ENCODE peak calls at places on chromosome 5, in seven cellular contexts. K is LNCaP clone FGC, G is sigmoid colon, N is astrocyte of the cerebellum, V is HCT116, P is NB4, M is psoas muscle. I is an unnamed sample.

GRCh38 chr5:165576678-165577275 is 2071.4 kb downstream of the MAT2B start:
- DNase-seq in N (no peak), V (no peak), P (no peak), K (no peak), G (no peak), M (no peak), I (no peak)

GRCh38 chr5:141590127-141590526 is 28.7 kb downstream of the DIAPH1 start:
- DNase-seq in N (no peak), V (no peak), K (no peak), M (no peak), G (no peak), P (no peak), I (no peak)

GRCh38 chr5:123283031-123283430 is 140.2 kb downstream of the CEP120 start:
- DNase-seq in P (no peak), M (no peak), N (no peak), K (no peak), G (peak; percentile 70), V (no peak), I (no peak)

GRCh38 chr5:132268698-132269551 is 11.4 kb downstream of the PDLIM4 start:
- DNase-seq in P (no peak), V (no peak), N (no peak), G (no peak), K (no peak), M (no peak), I (peak; percentile 85)

GRCh38 chr5:76475358-76475757 is 72.3 kb downstream of the IQGAP2 start:
- DNase-seq in N (no peak), K (no peak), G (no peak), M (no peak), P (no peak), V (no peak), I (no peak)

GRCh38 chr5:112822456-112822855 is 38.6 kb upstream of the SRP19 start:
- DNase-seq in M (no peak), G (no peak), K (no peak), N (no peak), V (no peak), P (no peak), I (peak; percentile 58)

GRCh38 chr5:93978222-93978621 is 236.8 kb upstream of the POU5F2 start:
- DNase-seq in M (no peak), K (no peak), V (no peak), G (no peak), P (no peak), N (no peak), I (no peak)

GRCh38 chr5:62722360-62722759 is 143.7 kb downstream of the LRRC70 start:
- DNase-seq in V (no peak), G (no peak), P (no peak), K (no peak), M (no peak), N (no peak), I (no peak)

GRCh38 chr5:82793808-82794419 is 283.3 kb downstream of the TMEM167A start:
- DNase-seq in K (peak; percentile 10), P (peak; percentile 39), V (peak; percentile 26), G (no peak), N (no peak), M (no peak), I (peak; percentile 33)

GRCh38 chr5:52693279-52693678 is 94.4 kb upstream of the ITGA1 start:
- DNase-seq in G (peak; percentile 66), V (no peak), P (peak; percentile 9), N (no peak), M (peak; percentile 49), K (no peak), I (peak; percentile 54)

GRCh38 chr5:128477946-128478345 is 60.1 kb downstream of the FBN2 start:
- DNase-seq in G (no peak), K (no peak), V (no peak), M (no peak), N (no peak), P (no peak), I (no peak)

GRCh38 chr5:53942724-53943123 is 367.6 kb downstream of the ARL15 start:
- DNase-seq in G (no peak), K (no peak), P (peak; percentile 3), M (no peak), V (no peak), N (no peak), I (no peak)

GRCh38 chr5:76401801-76402250 is 1.3 kb upstream of the IQGAP2 start:
- DNase-seq in V (no peak), M (no peak), P (peak; percentile 85), N (no peak), K (no peak), G (no peak), I (no peak)

GRCh38 chr5:149563461-149563860 is 12.2 kb upstream of the CSNK1A1 start:
- DNase-seq in V (no peak), G (no peak), M (no peak), N (no peak), P (no peak), K (no peak), I (peak; percentile 48)

GRCh38 chr5:135238622-135239460 is 160.2 kb downstream of the MACROH2A1 start:
- DNase-seq in N (no peak), K (no peak), M (no peak), P (no peak), V (no peak), G (peak; percentile 60), I (no peak)

GRCh38 chr5:124285071-124285470 is 461.4 kb downstream of the ZNF608 start:
- DNase-seq in M (no peak), K (no peak), V (no peak), P (no peak), N (no peak), G (no peak), I (no peak)

GRCh38 chr5:160369990-160370712 is at the start of gene C1QTNF2:
- DNase-seq in M (peak; percentile 68), P (peak; percentile 42), G (peak; percentile 84), K (no peak), V (no peak), N (peak; percentile 24), I (peak; percentile 70)

GRCh38 chr5:67515762-67516161 is 319.2 kb upstream of the CD180 start:
- DNase-seq in N (no peak), K (no peak), M (no peak), P (no peak), V (no peak), G (no peak), I (no peak)

GRCh38 chr5:71748360-71748759 is 29.3 kb downstream of the CARTPT start:
- DNase-seq in K (peak; percentile 89), G (peak; percentile 67), N (no peak), M (no peak), V (no peak), P (no peak), I (no peak)

GRCh38 chr5:65721050-65721774 is 697 bp downstream of the SGTB start:
- DNase-seq in P (peak; percentile 45), K (peak; percentile 23), G (peak; percentile 83), V (no peak), N (peak; percentile 66), M (peak; percentile 76), I (peak; percentile 70)

GRCh38 chr5:851076-851475 is 290 bp upstream of the ZDHHC11 start:
- DNase-seq in V (no peak), G (peak; percentile 44), P (no peak), N (no peak), K (no peak), M (peak; percentile 54), I (no peak)

GRCh38 chr5:96932026-96932425 is 3.9 kb upstream of the LNPEP start:
- DNase-seq in G (no peak), V (no peak), K (no peak), M (no peak), P (no peak), N (no peak), I (no peak)
- H3K4me3 ChIP-seq in G (no peak overlapping the region), V (no peak overlapping the region), K (no peak overlapping the region), M (no peak overlapping the region), P (no peak overlapping the region), N (no peak overlapping the region), I (no peak overlapping the region)

GRCh38 chr5:80216753-80217596 is 38.9 kb downstream of the SERINC5 start:
- DNase-seq in M (peak; percentile 91), G (peak; percentile 89), P (no peak), K (peak; percentile 83), V (no peak), N (no peak), I (peak; percentile 36)

GRCh38 chr5:80215523-80215922 is 40.3 kb downstream of the SERINC5 start:
- DNase-seq in V (no peak), K (no peak), P (peak; percentile 29), G (no peak), M (no peak), N (no peak), I (no peak)

GRCh38 chr5:80213467-80213866 is 42.4 kb downstream of the SERINC5 start:
- DNase-seq in G (no peak), V (no peak), P (peak; percentile 70), K (no peak), M (no peak), N (no peak), I (no peak)

GRCh38 chr5:80217667-80218066 is 38.2 kb downstream of the SERINC5 start:
- DNase-seq in P (no peak), M (no peak), V (no peak), N (no peak), G (no peak), K (no peak), I (no peak)

DNA sequence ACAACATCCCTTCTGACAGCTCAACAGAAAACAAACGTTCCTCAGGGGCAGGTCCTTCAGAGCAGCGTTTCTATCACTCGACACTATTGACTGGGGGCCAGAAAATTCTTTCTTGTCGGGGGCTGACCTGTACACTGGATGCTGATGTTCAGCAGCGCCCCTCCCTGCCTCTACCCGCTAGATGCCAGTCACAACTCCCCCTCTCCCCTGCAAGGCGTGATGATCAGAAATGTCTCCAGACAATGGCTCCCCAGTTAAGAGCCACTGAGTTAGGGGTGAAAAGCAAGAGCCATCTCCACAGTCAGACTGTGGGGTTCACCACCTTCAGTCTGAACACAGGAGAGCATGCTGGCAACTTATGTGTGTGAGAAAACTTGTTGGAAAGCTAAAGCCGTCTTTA is 39.8 kb downstream of the SERINC5 start:
- DNase-seq in K (no peak), P (no peak), G (no peak), N (no peak), M (no peak), V (no peak), I (no peak)
- TF ChIP-seq CTCF in K (no peak), P (no peak), G (no peak), N (no peak), M (no peak), V (no peak), I (no peak)

DNA sequence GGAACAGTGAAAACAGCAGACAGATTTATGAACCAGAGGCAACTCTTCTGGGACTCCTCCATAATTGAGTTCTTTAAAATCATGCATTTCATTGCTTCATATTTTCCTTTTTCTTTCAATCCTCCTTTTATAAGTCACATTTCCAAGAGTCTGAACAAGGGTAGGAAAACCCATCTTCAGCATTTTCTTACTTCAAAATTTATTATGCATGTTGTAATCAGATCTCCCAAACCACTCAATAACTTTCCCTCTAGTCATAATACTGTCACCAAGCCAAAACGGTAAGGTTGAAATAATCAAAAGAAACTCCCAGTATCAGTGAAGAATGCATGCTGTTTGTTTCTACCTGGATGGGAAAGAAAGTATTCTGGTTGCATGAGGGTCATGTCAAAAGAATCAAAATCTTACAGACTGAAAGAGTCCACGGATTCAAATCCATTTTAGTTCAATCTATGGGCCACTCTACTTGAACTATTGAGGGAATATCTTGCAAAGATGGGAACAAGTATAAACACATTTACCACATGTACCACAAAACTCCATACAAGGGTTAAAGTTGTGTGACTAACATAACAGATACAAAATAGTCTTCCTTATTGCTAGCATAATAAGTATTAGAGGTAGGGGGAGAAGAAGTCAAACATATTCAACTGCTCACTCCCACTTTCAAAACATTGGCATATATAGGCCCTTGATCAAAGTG is 797.3 kb downstream of the MAT2B start:
- DNase-seq in G (no peak), N (peak; percentile 44), P (no peak), V (no peak), K (no peak), M (no peak), I (no peak)
- H3K4me3 ChIP-seq in G (no peak overlapping the region), N (no peak overlapping the region), P (no peak overlapping the region), V (no peak overlapping the region), K (no peak overlapping the region), M (no peak overlapping the region), I (no peak overlapping the region)

GRCh38 chr5:57499262-57500050 is 16.8 kb upstream of the ACTBL2 start:
- DNase-seq in K (peak; percentile 74), N (peak; percentile 42), G (no peak), M (no peak), V (peak; percentile 62), P (peak; percentile 29), I (peak; percentile 58)
- TF ChIP-seq CTCF in K (peak; percentile 72), N (peak; percentile 77), G (peak; percentile 40), M (peak; percentile 76), V (peak; percentile 63), P (peak; percentile 63), I (peak; percentile 79)

I was measured in AG10803.